ENCODE peak calls at places on chromosomes 2 and 18, in four cellular contexts. R is thyroid gland; A is Peyer's patch; H is effector memory CD4-positive, alpha-beta T cell. U is an unnamed sample.

GRCh38 chr2:157782057-157782845 is 93.9 kb downstream of the ACVR1 start:
- DNase-seq in R (peak; percentile 65), A (no peak), H (no peak), U (no peak)

GRCh38 chr18:60503166-60503565 is 130.6 kb upstream of the MC4R start:
- DNase-seq in R (no peak), A (no peak), H (no peak), U (no peak)

GRCh38 chr18:12406376-12407111 is 1.2 kb upstream of the PRELID3A start:
- DNase-seq in R (peak; percentile 18), A (no peak), H (no peak), U (no peak)

GRCh38 chr18:323253-323622 is 55.4 kb upstream of the THOC1 start:
- DNase-seq in R (no peak), A (no peak), H (no peak), U (no peak)

GRCh38 chr2:227415538-227416424 is 28.0 kb upstream of the SCYGR1 start:
- DNase-seq in R (no peak), A (no peak), H (no peak), U (no peak)

GRCh38 chr2:226828164-226828563 is 7.7 kb upstream of the RHBDD1 start:
- DNase-seq in R (no peak), A (no peak), H (no peak), U (no peak)

GRCh38 chr2:211035548-211036185 is 479.3 kb downstream of the CPS1 start:
- DNase-seq in R (no peak), A (no peak), H (no peak), U (no peak)

GRCh38 chr2:101524811-101525430 is 50.0 kb upstream of the RFX8 start:
- DNase-seq in R (no peak), A (no peak), H (no peak), U (no peak)

GRCh38 chr2:100580474-100581264 is 17.9 kb downstream of the PDCL3 start:
- DNase-seq in R (no peak), A (no peak), H (peak; percentile 36), U (no peak)

DNA sequence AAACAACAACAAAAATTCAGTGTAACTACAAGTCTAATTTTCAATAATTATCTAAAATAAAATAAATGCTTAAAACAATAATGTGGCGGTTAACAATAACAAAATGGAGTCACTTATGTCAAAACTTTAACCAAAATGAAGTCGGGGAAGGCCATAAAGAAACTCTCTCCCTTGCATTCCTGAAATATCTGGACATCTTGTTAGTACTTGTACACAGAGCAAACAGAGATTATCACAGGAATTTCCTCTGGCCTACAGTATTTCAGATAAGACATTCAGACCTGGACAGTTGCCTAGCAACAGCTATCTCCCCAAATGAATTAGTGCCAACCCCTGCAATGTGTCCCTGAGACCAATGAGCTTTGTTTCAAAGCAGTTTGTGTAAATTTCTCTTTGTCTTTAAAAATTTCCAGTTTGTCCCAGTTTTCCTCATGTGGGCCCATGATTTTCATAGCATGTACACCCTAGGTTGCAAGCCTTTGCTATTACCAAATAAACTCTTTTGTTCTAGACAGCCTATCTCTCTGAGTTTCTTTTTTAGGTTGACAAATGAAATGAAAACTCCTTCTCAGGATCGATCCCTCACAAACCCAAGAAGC is 68.6 kb downstream of the EXOC6B start:
- DNase-seq in R (no peak), A (no peak), H (no peak), U (no peak)
- H3K4me1 ChIP-seq in R (no peaks in the 10 kb centered on the region), A (no peaks in the 10 kb centered on the region), H (no peaks in the 10 kb centered on the region), U (no peaks in the 10 kb centered on the region)

DNA sequence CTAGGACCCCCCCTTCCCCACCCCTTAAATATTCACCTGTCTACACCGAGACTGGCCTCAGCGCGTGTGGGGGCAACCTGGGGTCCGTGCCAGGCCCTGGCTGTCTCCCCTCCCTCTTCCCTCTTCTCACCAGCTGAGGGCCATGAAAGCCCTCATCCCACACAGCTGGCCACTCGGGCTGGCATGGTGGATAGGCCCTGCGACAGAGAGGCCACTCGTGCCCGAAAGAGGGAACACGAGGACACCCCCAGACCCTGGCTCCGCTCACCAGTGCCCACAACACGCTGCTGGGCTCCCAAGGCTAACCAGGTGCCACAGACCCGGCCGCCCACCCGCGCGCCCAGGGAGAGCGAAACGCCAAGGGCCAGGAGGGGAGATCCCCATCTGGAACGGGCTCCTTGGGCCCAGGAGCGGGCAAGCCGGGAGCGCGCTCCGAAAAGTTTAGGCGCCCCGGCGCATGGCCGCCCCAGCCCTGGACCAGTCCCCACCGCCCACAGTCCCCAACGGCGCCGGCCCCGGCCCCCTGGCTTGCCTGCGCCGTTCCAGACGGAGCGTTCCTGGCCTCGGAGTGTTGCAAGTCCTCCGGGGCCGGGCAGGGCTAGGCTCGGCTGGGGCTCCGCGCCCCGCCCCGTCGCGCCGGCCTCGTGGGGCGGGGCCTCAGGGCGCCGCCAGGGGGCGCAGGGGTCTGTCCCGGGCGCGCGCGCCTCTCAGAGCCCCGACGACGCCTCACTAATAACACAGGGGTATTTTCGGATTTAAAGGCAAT is at the start of gene TMBIM1:
- DNase-seq in R (peak; percentile 82), A (peak; percentile 89), H (peak; percentile 68), U (no peak)
- H3K4me1 ChIP-seq in R (peaks cover 84% of the 10 kb centered on the region), A (peaks cover 57% of the 10 kb centered on the region), H (peaks cover 42% of the 10 kb centered on the region), U (peaks cover 89% of the 10 kb centered on the region)

GRCh38 chr2:65113816-65114215 is 16.1 kb downstream of the RAB1A start:
- DNase-seq in R (no peak), A (no peak), H (no peak), U (no peak)

GRCh38 chr2:65114921-65115320 is 15.0 kb downstream of the RAB1A start:
- DNase-seq in R (no peak), A (no peak), H (no peak), U (no peak)

GRCh38 chr2:65113229-65113628 is 16.7 kb downstream of the RAB1A start:
- DNase-seq in R (no peak), A (no peak), H (no peak), U (no peak)

GRCh38 chr2:65112630-65113029 is 17.3 kb downstream of the RAB1A start:
- DNase-seq in R (no peak), A (no peak), H (no peak), U (no peak)

DNA sequence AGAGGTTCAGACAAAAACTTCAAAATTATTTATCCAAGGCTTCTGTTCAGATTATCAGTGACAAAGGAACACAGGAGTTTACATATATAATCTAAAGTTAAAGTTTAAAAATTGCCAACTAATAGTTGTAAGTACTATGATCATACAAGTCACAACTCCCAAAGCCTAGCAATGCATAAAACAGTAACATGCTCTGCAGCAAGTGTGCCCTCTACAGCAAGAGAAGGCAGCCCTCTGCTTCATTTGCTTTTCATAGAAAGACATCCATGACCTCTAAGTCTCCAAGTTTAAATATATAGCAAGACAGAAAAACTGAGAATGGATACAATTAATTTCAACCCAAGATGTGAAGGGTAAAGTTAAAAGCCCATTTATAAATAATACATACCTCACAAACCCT is 13.3 kb downstream of the RAB1A start:
- DNase-seq in R (no peak), A (no peak), H (no peak), U (no peak)
- H3K4me1 ChIP-seq in R (peaks cover 50% of the 10 kb centered on the region), A (peaks cover 29% of the 10 kb centered on the region), H (peaks cover 4% of the 10 kb centered on the region), U (peaks cover 56% of the 10 kb centered on the region)

DNA sequence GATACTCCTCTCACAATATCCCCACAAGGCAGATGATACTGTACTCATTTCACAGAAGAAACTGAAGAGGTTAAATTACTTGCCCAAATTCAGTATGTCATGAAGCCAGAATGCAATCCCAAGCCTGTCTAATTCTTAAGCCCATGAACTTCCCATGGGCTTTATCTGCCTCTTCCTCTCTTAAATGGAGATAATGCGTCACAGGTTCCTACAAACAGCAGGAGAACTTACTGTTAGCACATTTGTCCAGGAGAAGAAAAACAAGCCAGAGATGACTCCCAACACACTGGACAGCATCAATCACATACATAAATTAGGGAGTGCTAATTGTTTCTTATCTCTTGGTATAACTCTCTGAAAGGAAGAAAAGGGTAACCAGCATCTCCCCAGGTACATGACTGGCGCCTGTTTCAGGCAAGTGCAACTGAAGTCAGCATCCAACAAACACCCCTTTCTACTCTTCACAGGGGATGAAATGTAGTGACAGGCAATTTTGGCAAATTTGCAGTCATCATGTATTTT is 27.3 kb downstream of the ITSN2 start:
- DNase-seq in R (no peak), A (no peak), H (no peak), U (no peak)
- H3K4me1 ChIP-seq in R (peaks cover 55% of the 10 kb centered on the region), A (peaks cover 17% of the 10 kb centered on the region), H (peaks cover 5% of the 10 kb centered on the region), U (peaks cover 51% of the 10 kb centered on the region)

DNA sequence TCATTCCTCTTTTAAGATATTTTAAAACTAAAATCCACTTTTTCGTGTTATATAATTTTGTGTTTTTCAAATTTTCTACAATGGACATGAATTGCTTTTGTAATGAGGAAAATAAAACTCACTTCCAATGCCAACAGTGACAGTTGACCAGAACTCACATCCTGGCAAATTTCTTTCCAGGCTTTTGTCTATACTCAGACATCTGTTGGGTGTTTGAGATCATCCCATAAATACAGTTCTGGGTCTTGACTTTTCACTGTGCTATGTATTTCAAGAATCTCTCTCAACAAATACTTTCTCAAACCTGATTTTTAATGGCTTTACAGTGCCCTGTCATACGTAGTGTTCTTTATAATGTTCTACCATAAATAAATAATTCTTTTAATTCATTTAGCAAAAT is 57.6 kb downstream of the RPL37A start:
- DNase-seq in R (no peak), A (no peak), H (no peak), U (no peak)
- H3K4me1 ChIP-seq in R (peaks cover 29% of the 10 kb centered on the region), A (no peaks in the 10 kb centered on the region), H (no peaks in the 10 kb centered on the region), U (peaks cover 96% of the 10 kb centered on the region)

DNA sequence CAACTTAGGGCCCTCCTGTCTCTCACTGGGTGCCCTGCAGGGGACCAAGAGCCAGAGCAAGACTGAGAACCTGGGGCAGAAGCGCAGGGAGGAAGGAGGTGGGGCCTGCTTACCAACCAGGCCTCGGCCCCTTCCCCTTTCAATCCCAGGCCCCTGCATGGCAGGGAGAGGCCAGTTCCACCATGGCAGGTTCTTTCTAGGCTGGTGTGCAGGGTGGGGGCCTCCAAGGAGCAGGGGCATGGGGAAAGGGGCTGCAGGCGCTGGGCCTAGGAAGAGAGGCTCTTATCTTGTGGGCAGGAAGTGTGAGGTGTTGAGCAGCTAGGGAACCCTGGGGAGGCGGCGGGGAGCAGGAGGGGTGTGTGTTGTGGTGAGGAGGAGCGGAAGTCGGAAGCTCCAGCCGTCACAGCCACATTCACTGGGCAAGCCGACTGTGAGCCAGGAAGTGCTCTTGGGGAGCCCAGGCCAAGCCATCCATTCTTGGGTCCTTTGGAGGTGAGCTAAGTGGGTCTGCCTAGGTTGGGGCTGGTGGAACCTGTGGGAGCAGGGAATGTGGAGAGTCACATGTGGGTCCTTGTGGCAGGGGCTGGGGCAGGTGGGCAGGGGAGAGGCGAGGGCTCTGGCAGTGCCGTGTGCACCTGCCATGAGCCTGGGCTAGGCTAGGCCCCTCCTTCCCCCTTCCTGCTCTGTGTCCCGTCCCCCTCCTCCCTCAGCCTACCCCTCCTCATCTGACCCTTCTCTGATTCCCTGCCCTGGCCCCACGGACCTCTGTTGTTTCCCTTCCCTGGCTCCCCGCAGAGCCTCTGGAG is at the start of gene PSD4:
- DNase-seq in R (peak; percentile 61), A (peak; percentile 70), H (peak; percentile 81), U (no peak)
- H3K4me1 ChIP-seq in R (peaks cover 19% of the 10 kb centered on the region), A (peaks cover 8% of the 10 kb centered on the region), H (peaks cover 81% of the 10 kb centered on the region), U (no peaks in the 10 kb centered on the region)

GRCh38 chr2:121648611-121649401 is 456 bp downstream of the CLASP1 start:
- DNase-seq in R (peak; percentile 65), A (peak; percentile 77), H (peak; percentile 5), U (peak; percentile 30)

GRCh38 chr2:121648206-121648605 is 1.1 kb downstream of the CLASP1 start:
- DNase-seq in R (no peak), A (no peak), H (no peak), U (no peak)

GRCh38 chr2:121649652-121650553 is 641 bp upstream of the CLASP1 start:
- DNase-seq in R (peak; percentile 89), A (peak; percentile 87), H (peak; percentile 65), U (peak; percentile 70)

GRCh38 chr2:121649402-121649651 is at the start of gene CLASP1:
- DNase-seq in R (peak; percentile 97), A (peak; percentile 95), H (peak; percentile 97), U (peak; percentile 85)

DNA sequence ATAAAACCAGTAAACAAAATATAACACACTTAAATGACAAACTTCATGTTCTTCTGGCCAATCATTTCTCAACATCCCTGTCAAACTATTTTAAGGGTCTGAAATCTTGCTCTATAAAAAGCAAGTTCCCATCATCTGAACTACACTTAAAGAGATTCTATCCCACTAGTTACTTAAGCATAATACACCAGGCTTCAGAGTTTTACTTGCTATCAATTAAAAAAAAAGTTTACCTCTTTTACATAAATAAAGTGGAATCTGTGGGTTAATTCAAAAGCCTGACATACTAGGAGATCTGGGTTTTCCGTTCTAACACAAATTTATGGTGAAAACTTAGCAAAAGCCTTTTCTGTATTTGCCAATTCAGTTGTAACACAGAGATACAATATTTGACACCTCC is 1.9 kb downstream of the CLASP1 start:
- DNase-seq in R (no peak), A (no peak), H (no peak), U (no peak)
- H3K4me1 ChIP-seq in R (peaks cover 48% of the 10 kb centered on the region), A (peaks cover 28% of the 10 kb centered on the region), H (peaks cover 11% of the 10 kb centered on the region), U (peaks cover 13% of the 10 kb centered on the region)